ENCODE peak calls at places on chromosomes 6 and 20, in seven cellular contexts. W, Y, O, Q, P, C and E are unnamed samples.

GRCh38 chr6:71291991-71292390 is 3.4 kb downstream of the OGFRL1 start:
- DNase-seq in W (no peak), Y (no peak), O (no peak), Q (no peak), P (no peak), C (no peak), E (no peak)

GRCh38 chr20:43938932-43939761 is 24.5 kb downstream of the TOX2 start:
- DNase-seq in W (no peak), Y (no peak), O (peak), Q (peak), P (peak), C (no peak), E (peak)

GRCh38 chr6:28757429-28758045 is 166.2 kb downstream of the TRIM27 start:
- DNase-seq in W (no peak), Y (no peak), O (no peak), Q (peak), P (no peak), C (no peak), E (peak)

GRCh38 chr6:109794201-109794926 is 103.3 kb downstream of the FIG4 start:
- DNase-seq in W (no peak), Y (no peak), O (no peak), Q (peak), P (no peak), C (no peak), E (peak)

GRCh38 chr20:63024573-63025392 is 18.0 kb upstream of the BHLHE23 start:
- DNase-seq in W (no peak), Y (no peak), O (peak), Q (no peak), P (no peak), C (no peak), E (no peak)

GRCh38 chr20:380763-381580 is 412 bp downstream of the TRIB3 start:
- DNase-seq in W (no peak), Y (peak), O (peak), Q (peak), P (peak), C (peak), E (peak)

GRCh38 chr20:63831696-63832686 is 927 bp upstream of the ZBTB46 start:
- DNase-seq in W (no peak), Y (peak), O (peak), Q (no peak), P (no peak), C (no peak), E (no peak)

GRCh38 chr6:34514112-34514511 is 42.0 kb downstream of the SPDEF start:
- DNase-seq in W (no peak), Y (no peak), O (peak), Q (no peak), P (no peak), C (no peak), E (no peak)

GRCh38 chr6:51350308-51350904 is 531.7 kb downstream of the TFAP2B start:
- DNase-seq in W (no peak), Y (no peak), O (no peak), Q (peak), P (no peak), C (no peak), E (peak)

GRCh38 chr6:73421534-73421933 is 26.9 kb downstream of the DDX43 start:
- DNase-seq in W (no peak), Y (no peak), O (no peak), Q (no peak), P (no peak), C (no peak), E (no peak)